ENCODE peak calls at places on chromosomes 12 and 14, in four cellular contexts. T is CD8-positive, alpha-beta T cell; A is left lung; R is tibial artery. J is an unnamed sample.

GRCh38 chr12:88503344-88503743 is 76.9 kb downstream of the KITLG start:
- DNase-seq in A (no peak), T (no peak), R (no peak), J (no peak)

GRCh38 chr14:105091335-105092123 is 26.3 kb upstream of the GPR132 start:
- DNase-seq in T (no peak), A (peak; percentile 85), R (peak; percentile 97), J (no peak)

GRCh38 chr12:127280393-127281275 is 986.3 kb upstream of the TMEM132C start:
- DNase-seq in R (no peak), T (no peak), A (no peak), J (no peak)

GRCh38 chr14:74654931-74655330 is 42.9 kb upstream of the LTBP2 start:
- DNase-seq in T (no peak), A (no peak), R (peak; percentile 64), J (no peak)

GRCh38 chr12:40963761-40964160 is 224.4 kb upstream of the PDZRN4 start:
- DNase-seq in T (no peak), A (no peak), R (no peak), J (no peak)

GRCh38 chr14:67512463-67513134 is 20.5 kb upstream of the PLEKHH1 start:
- DNase-seq in R (no peak), A (no peak), T (no peak), J (no peak)

GRCh38 chr14:72000907-72001306 is 68.7 kb downstream of the RGS6 start:
- DNase-seq in A (no peak), R (peak; percentile 85), T (no peak), J (no peak)

GRCh38 chr14:32727827-32728226 is 210.9 kb upstream of the NPAS3 start:
- DNase-seq in T (no peak), A (no peak), R (no peak), J (no peak)

GRCh38 chr12:54017845-54018607 is 9.2 kb downstream of the HOXC8 start:
- DNase-seq in A (peak; percentile 76), R (peak; percentile 96), T (peak; percentile 84), J (no peak)

GRCh38 chr14:106209745-106210144 is 683.4 kb downstream of the TMEM121 start:
- DNase-seq in T (peak; percentile 46), R (no peak), A (no peak), J (no peak)

GRCh38 chr14:103066399-103066798 is 9.1 kb upstream of the CDC42BPB start:
- DNase-seq in A (no peak), R (no peak), T (no peak), J (no peak)

GRCh38 chr12:108905725-108906124 is 25.8 kb downstream of the DAO start:
- DNase-seq in R (no peak), T (no peak), A (no peak), J (no peak)

GRCh38 chr12:108332791-108333382 is 6.2 kb downstream of the CMKLR1 start:
- DNase-seq in T (no peak), A (peak; percentile 84), R (peak; percentile 89), J (peak; percentile 69)

GRCh38 chr12:11638271-11638916 is 11.1 kb upstream of the ETV6 start:
- DNase-seq in R (no peak), T (no peak), A (no peak), J (no peak)

GRCh38 chr12:6765634-6766581 is at the start of gene PTMS:
- DNase-seq in A (peak; percentile 89), T (no peak), R (peak; percentile 94), J (peak; percentile 93)

GRCh38 chr14:89750206-89750867 is 204.2 kb downstream of the EFCAB11 start:
- DNase-seq in A (no peak), T (no peak), R (no peak), J (no peak)

GRCh38 chr12:91975891-91976290 is 169.8 kb downstream of the BTG1 start:
- DNase-seq in R (no peak), A (no peak), T (no peak), J (no peak)

GRCh38 chr14:103597623-103598372 is 31.2 kb upstream of the KLC1 start:
- DNase-seq in T (no peak), A (no peak), R (no peak), J (no peak)

GRCh38 chr14:40436551-40436950 is 1004.3 kb upstream of the FBXO33 start:
- DNase-seq in T (no peak), A (no peak), R (no peak), J (no peak)

GRCh38 chr12:52836042-52836466 is 1.9 kb upstream of the KRT79 start:
- DNase-seq in A (no peak), R (no peak), T (peak; percentile 71), J (no peak)

GRCh38 chr14:104871145-104871655 is 6.1 kb downstream of the CEP170B start:
- DNase-seq in T (no peak), R (no peak), A (no peak), J (no peak)

GRCh38 chr12:96240251-96240650 is 46.1 kb downstream of the ELK3 start:
- DNase-seq in T (no peak), R (no peak), A (no peak), J (no peak)

GRCh38 chr12:68932701-68933563 is at the start of gene CPM:
- DNase-seq in A (peak; percentile 84), R (peak; percentile 78), T (peak; percentile 49), J (peak; percentile 29)

GRCh38 chr12:108356902-108357806 is 18.0 kb upstream of the CMKLR1 start:
- DNase-seq in R (peak; percentile 20), T (no peak), A (no peak), J (no peak)

GRCh38 chr14:91368681-91369416 is 48.8 kb downstream of the CCDC88C start:
- DNase-seq in A (no peak), R (no peak), T (no peak), J (no peak)

GRCh38 chr12:111367661-111368221 is 1.2 kb downstream of the PHETA1 start:
- DNase-seq in A (no peak), R (no peak), T (no peak), J (no peak)

GRCh38 chr12:95605875-95606274 is 54.6 kb upstream of the USP44 start:
- DNase-seq in A (no peak), R (no peak), T (no peak), J (no peak)

GRCh38 chr12:71164877-71165197 is 7.0 kb upstream of the TSPAN8 start:
- DNase-seq in A (no peak), T (no peak), R (no peak), J (no peak)

GRCh38 chr14:22837750-22838538 is 1.6 kb downstream of the MMP14 start:
- DNase-seq in T (no peak), A (peak; percentile 46), R (peak; percentile 94), J (peak; percentile 51)

GRCh38 chr14:22838631-22839041 is 2.3 kb downstream of the MMP14 start:
- DNase-seq in R (no peak), A (peak; percentile 65), T (no peak), J (peak; percentile 69)

GRCh38 chr14:22837059-22837749 is 819 bp downstream of the MMP14 start:
- DNase-seq in R (peak; percentile 88), T (no peak), A (peak; percentile 44), J (no peak)

GRCh38 chr14:22835505-22835904 is 880 bp upstream of the MMP14 start:
- DNase-seq in A (no peak), T (no peak), R (no peak), J (no peak)

GRCh38 chr14:22836301-22837058 is at the start of gene MMP14:
- DNase-seq in R (peak; percentile 97), T (no peak), A (peak; percentile 77), J (peak; percentile 94)
- H3K4me3 ChIP-seq in R (peak within 1 kb of the TSS; percentile 84), T (peak within 1 kb of the TSS; percentile 46), A (peak within 1 kb of the TSS; percentile 83), J (peak within 1 kb of the TSS; percentile 68)

DNA sequence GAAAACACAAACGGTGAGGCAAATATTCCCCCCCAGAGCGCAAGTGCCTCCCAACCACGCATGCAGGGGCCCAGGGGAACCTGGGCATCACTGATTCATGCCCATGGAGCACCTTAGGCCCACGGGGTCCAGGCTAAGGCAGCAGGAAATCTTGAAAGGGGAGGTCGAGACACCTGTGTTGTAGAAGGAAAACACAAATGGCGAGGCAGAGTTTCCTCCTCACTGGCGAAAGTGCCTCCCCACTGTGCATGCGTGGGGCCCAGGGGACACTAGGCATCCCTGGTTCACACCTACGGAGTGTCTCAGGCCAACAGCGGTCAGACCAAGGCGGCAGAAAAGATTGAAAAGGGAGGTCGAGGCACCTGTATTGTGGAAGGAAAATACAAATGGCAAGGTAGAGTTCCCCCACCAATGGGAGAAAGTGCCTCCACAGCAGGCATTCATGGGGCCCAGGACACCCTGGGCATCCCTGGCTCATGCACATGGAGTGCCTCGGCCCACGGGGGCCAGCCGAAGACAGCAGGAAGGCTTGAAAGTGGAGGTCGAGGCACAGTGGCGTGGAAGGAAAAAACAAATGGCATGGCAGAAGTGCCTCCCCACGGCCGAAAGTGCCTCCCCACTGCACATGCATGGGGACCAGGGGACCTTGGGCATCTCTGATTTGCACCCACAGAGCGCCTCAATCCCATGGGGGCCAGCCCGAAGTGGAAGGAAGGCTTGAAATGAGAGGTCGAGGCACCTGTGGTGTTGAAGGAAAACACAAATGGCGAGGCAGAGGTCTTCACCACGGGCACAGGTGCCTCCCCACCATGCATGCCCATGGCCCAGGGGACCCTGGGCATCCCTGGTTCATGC is 368.8 kb downstream of the ALG10 start:
- DNase-seq in R (peak; percentile 40), A (peak; percentile 17), T (no peak), J (no peak)
- H3K9me3 ChIP-seq in R (peaks cover 93% of the 10 kb centered on the region), A (no peaks in the 10 kb centered on the region), T (no peaks in the 10 kb centered on the region), J (peaks cover 5% of the 10 kb centered on the region)

GRCh38 chr12:43805857-43806736 is at the start of gene TWF1:
- DNase-seq in R (peak; percentile 89), A (peak; percentile 87), T (peak; percentile 81), J (peak; percentile 56)

GRCh38 chr12:43805149-43805856 is 814 bp downstream of the TWF1 start:
- DNase-seq in A (no peak), R (no peak), T (no peak), J (no peak)

GRCh38 chr12:43812042-43812441 is 5.9 kb upstream of the TWF1 start:
- DNase-seq in R (no peak), T (no peak), A (no peak), J (no peak)

GRCh38 chr12:43806737-43807072 is 588 bp upstream of the TWF1 start:
- DNase-seq in T (no peak), A (no peak), R (no peak), J (no peak)

GRCh38 chr12:43807361-43807760 is 1.2 kb upstream of the TWF1 start:
- DNase-seq in T (no peak), A (no peak), R (no peak), J (no peak)
- H3K4me3 ChIP-seq in T (no peak overlapping the region), A (no peak overlapping the region), R (no peak overlapping the region), J (no peak overlapping the region)

GRCh38 chr12:10457760-10458159 is 4.6 kb upstream of the KLRC1 start:
- DNase-seq in T (no peak), R (no peak), A (no peak), J (no peak)
- H3K9me3 ChIP-seq in T (peaks cover 13% of the 10 kb centered on the region), R (peaks cover 5% of the 10 kb centered on the region), A (peaks cover 3% of the 10 kb centered on the region), J (no peaks in the 10 kb centered on the region)

GRCh38 chr12:15320881-15321280 is 1.4 kb upstream of the PTPRO start:
- DNase-seq in A (no peak), T (no peak), R (no peak), J (no peak)

GRCh38 chr12:15322164-15323054 is at the start of gene PTPRO:
- DNase-seq in A (no peak), T (no peak), R (no peak), J (no peak)

DNA sequence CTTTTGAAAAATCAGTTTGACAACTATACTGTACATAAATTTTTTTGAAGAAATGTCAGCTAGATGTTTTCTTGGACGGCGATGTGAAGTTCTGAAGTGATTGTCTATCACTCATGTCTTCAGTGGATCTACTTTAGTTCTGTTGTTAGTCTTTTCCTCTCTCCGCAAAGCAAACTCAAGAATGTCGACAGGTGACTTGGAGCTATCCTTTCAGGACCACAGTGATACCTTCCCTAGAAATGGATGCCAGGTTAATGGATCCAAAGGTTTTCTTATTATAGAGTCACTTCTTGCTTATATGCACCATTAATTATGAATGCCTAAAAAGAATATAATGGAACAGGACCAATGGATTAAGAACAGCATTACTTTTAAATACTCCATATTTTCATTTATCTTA is 1.2 kb downstream of the PTPRO start:
- DNase-seq in T (no peak), R (no peak), A (no peak), J (no peak)
- H3K4me3 ChIP-seq in T (no peak overlapping the region), R (no peak overlapping the region), A (no peak overlapping the region), J (peak overlapping the region; percentile 74)

GRCh38 chr12:63069860-63070617 is 81.0 kb downstream of the AVPR1A start:
- DNase-seq in A (no peak), T (no peak), R (no peak), J (no peak)
- H3K9me3 ChIP-seq in A (no peaks in the 10 kb centered on the region), T (no peaks in the 10 kb centered on the region), R (no peaks in the 10 kb centered on the region), J (no peaks in the 10 kb centered on the region)